ENCODE peak calls at places on chromosomes 12 and 14, in eight cellular contexts. A, E, W, B, K, N, D and Q are unnamed samples.

GRCh38 chr12:128652136-128652751 is 171.5 kb downstream of the SLC15A4 start:
- DNase-seq in A (no peak), E (no peak), W (no peak), B (no peak), K (no peak), N (no peak), D (no peak), Q (no peak)

GRCh38 chr12:76636141-76636692 is 76.6 kb upstream of the OSBPL8 start:
- DNase-seq in A (no peak), E (no peak), W (no peak), B (no peak), K (no peak), N (no peak), D (no peak), Q (no peak)

GRCh38 chr12:122243965-122244364 is 18.1 kb upstream of the DIABLO start:
- DNase-seq in A (no peak), E (no peak), W (no peak), B (peak; percentile 25), K (no peak), N (no peak), D (no peak), Q (no peak)

GRCh38 chr14:52023518-52023917 is 34.2 kb downstream of the RTRAF start:
- DNase-seq in A (peak; percentile 64), E (no peak), W (no peak), B (no peak), K (no peak), N (peak; percentile 50), D (no peak), Q (no peak)

GRCh38 chr14:75310295-75311059 is 31.8 kb downstream of the FOS start:
- DNase-seq in A (peak; percentile 88), E (peak; percentile 89), W (peak; percentile 60), B (no peak), K (peak; percentile 94), N (peak; percentile 91), D (peak; percentile 82), Q (peak; percentile 31)

GRCh38 chr14:86388216-86388615 is 858.3 kb downstream of the FLRT2 start:
- DNase-seq in A (no peak), E (no peak), W (no peak), B (no peak), K (no peak), N (no peak), D (no peak), Q (no peak)

GRCh38 chr12:7241404-7242005 is 52.0 kb downstream of the PEX5 start:
- DNase-seq in A (no peak), E (no peak), W (no peak), B (no peak), K (no peak), N (no peak), D (no peak), Q (no peak)

GRCh38 chr12:50597200-50598195 is 92.7 kb downstream of the DIP2B start:
- DNase-seq in A (no peak), E (no peak), W (no peak), B (peak; percentile 13), K (no peak), N (no peak), D (peak; percentile 18), Q (no peak)

GRCh38 chr12:15788266-15789214 is 648 bp downstream of the EPS8 start:
- DNase-seq in A (peak; percentile 76), E (peak; percentile 28), W (peak; percentile 42), B (no peak), K (peak; percentile 52), N (peak; percentile 63), D (peak; percentile 56), Q (peak; percentile 64)

GRCh38 chr14:67837011-67837624 is 17.5 kb downstream of the RAD51B start:
- DNase-seq in A (peak; percentile 75), E (no peak), W (peak; percentile 79), B (peak; percentile 71), K (no peak), N (peak; percentile 47), D (peak; percentile 77), Q (no peak)

GRCh38 chr12:22334696-22335290 is at the start of gene ST8SIA1:
- DNase-seq in A (peak; percentile 31), E (peak; percentile 49), W (peak; percentile 32), B (peak; percentile 75), K (peak; percentile 63), N (peak; percentile 15), D (peak; percentile 57), Q (no peak)

GRCh38 chr14:86782092-86782580 is 1210.8 kb downstream of the GALC start:
- DNase-seq in A (no peak), E (no peak), W (no peak), B (no peak), K (no peak), N (no peak), D (no peak), Q (no peak)

GRCh38 chr12:131923260-131923659 is 5.8 kb upstream of the PUS1 start:
- DNase-seq in A (no peak), E (no peak), W (no peak), B (no peak), K (no peak), N (peak; percentile 21), D (no peak), Q (no peak)

GRCh38 chr14:80850197-80850814 is 91.2 kb downstream of the CEP128 start:
- DNase-seq in A (no peak), E (no peak), W (no peak), B (no peak), K (no peak), N (no peak), D (peak; percentile 70), Q (no peak)

GRCh38 chr14:21672116-21672515 is 1.5 kb downstream of the OR4E1 start:
- DNase-seq in A (no peak), E (no peak), W (no peak), B (no peak), K (no peak), N (no peak), D (no peak), Q (no peak)

GRCh38 chr12:120688527-120689071 is 1.6 kb downstream of the MLEC start:
- DNase-seq in A (peak; percentile 32), E (no peak), W (no peak), B (no peak), K (no peak), N (no peak), D (no peak), Q (no peak)
- H3K4me1 ChIP-seq in A (peaks cover 51% of the 10 kb centered on the region), E (peaks cover 81% of the 10 kb centered on the region), W (peaks cover 18% of the 10 kb centered on the region), B (peaks cover 48% of the 10 kb centered on the region), K (peaks cover 51% of the 10 kb centered on the region), N (peaks cover 24% of the 10 kb centered on the region), D (peaks cover 14% of the 10 kb centered on the region), Q (peaks cover 42% of the 10 kb centered on the region)

GRCh38 chr12:69247253-69248018 is 8.1 kb downstream of the CPSF6 start:
- DNase-seq in A (no peak), E (no peak), W (no peak), B (no peak), K (no peak), N (no peak), D (no peak), Q (no peak)
- H3K4me1 ChIP-seq in A (peaks cover 54% of the 10 kb centered on the region), E (peaks cover 84% of the 10 kb centered on the region), W (no peaks in the 10 kb centered on the region), B (peaks cover 74% of the 10 kb centered on the region), K (peaks cover 57% of the 10 kb centered on the region), N (peaks cover 37% of the 10 kb centered on the region), D (peaks cover 9% of the 10 kb centered on the region), Q (no peaks in the 10 kb centered on the region)

DNA sequence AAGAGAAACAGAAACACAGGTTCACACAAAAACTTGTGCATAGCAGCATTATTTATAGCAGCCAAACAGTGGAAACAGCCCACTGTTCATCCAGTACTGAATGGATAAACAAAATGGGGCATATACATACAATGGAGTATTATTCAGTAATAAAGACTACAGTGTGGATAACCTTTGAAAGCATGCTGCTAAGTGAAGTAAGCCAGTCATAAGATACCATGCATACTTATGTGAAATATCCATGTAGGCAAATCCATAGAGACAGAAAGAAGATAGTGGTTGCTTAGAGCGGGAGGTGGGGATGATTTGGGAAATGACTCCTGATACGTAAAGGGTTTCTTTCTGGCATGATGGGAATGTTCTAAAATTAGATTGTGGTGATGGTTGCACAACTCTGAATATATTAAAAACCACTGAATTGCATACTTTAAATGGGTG is 99.4 kb downstream of the CRADD start:
- DNase-seq in A (no peak), E (no peak), W (no peak), B (no peak), K (no peak), N (no peak), D (no peak), Q (no peak)
- H3K4me1 ChIP-seq in A (peaks cover 12% of the 10 kb centered on the region), E (peaks cover 74% of the 10 kb centered on the region), W (peaks cover 5% of the 10 kb centered on the region), B (peaks cover 14% of the 10 kb centered on the region), K (peaks cover 53% of the 10 kb centered on the region), N (peaks cover 10% of the 10 kb centered on the region), D (peaks cover 11% of the 10 kb centered on the region), Q (peaks cover 5% of the 10 kb centered on the region)

GRCh38 chr14:34688470-34689206 is 25.8 kb downstream of the CFL2 start:
- DNase-seq in A (no peak), E (no peak), W (no peak), B (no peak), K (no peak), N (no peak), D (no peak), Q (no peak)

GRCh38 chr14:34691173-34691572 is 23.2 kb downstream of the CFL2 start:
- DNase-seq in A (no peak), E (no peak), W (no peak), B (no peak), K (no peak), N (no peak), D (no peak), Q (no peak)

GRCh38 chr14:34692348-34692747 is 22.0 kb downstream of the CFL2 start:
- DNase-seq in A (no peak), E (no peak), W (no peak), B (no peak), K (no peak), N (no peak), D (no peak), Q (no peak)

GRCh38 chr14:34693228-34693939 is 21.0 kb downstream of the CFL2 start:
- DNase-seq in A (peak; percentile 80), E (peak; percentile 29), W (no peak), B (peak; percentile 9), K (peak; percentile 59), N (peak; percentile 65), D (peak; percentile 54), Q (peak; percentile 23)

GRCh38 chr14:34692898-34693227 is 21.5 kb downstream of the CFL2 start:
- DNase-seq in A (no peak), E (no peak), W (no peak), B (no peak), K (no peak), N (no peak), D (no peak), Q (no peak)
- H3K4me1 ChIP-seq in A (peaks cover 23% of the 10 kb centered on the region), E (peaks cover 11% of the 10 kb centered on the region), W (no peaks in the 10 kb centered on the region), B (peaks cover 7% of the 10 kb centered on the region), K (peaks cover 7% of the 10 kb centered on the region), N (no peaks in the 10 kb centered on the region), D (no peaks in the 10 kb centered on the region), Q (no peaks in the 10 kb centered on the region)

DNA sequence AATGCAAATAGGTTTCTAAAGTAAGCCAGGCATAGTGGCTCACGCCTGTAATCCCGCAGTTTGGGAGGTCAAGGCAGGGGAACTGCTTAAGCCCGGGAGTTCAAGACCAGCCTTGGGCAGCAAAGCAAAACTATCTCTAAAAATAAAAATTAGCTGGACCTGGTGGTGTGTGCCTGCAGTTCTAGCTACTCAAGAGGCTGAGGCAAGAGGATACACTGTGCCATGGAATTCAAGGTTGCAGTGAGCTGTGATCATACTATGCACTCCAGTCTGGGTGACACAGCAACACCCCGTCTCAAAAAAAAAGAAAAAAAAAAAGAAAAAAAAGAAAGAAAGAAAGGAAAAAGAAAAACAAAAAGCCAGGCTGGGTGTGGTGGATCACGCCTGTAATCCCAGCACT is 46.3 kb downstream of the HECTD1 start:
- DNase-seq in A (no peak), E (no peak), W (no peak), B (no peak), K (no peak), N (no peak), D (no peak), Q (no peak)
- H3K4me1 ChIP-seq in A (peaks cover 18% of the 10 kb centered on the region), E (peaks cover 18% of the 10 kb centered on the region), W (peaks cover 12% of the 10 kb centered on the region), B (no peaks in the 10 kb centered on the region), K (peaks cover 17% of the 10 kb centered on the region), N (no peaks in the 10 kb centered on the region), D (no peaks in the 10 kb centered on the region), Q (peaks cover 20% of the 10 kb centered on the region)